ENCODE peak calls at places on chromosomes 16 and 17, in five cellular contexts. One of them, this sample, is unnamed. For H3K9me3 and H3K27me3, the result is how much of the 10 kb centered on the place peaks cover.

GRCh38 chr16:58375386-58375785 is 16.9 kb upstream of the GINS3 start:
- DNase-seq in hepatocyte: no peak
- DNase-seq in esophagus squamous epithelium: no peak
- DNase-seq in ascending aorta: no peak
- DNase-seq in psoas muscle: no peak
- DNase-seq in this sample: no peak

GRCh38 chr17:19433727-19434340 is 22.8 kb downstream of the RNF112 start:
- DNase-seq in hepatocyte: no peak
- DNase-seq in psoas muscle: no peak
- DNase-seq in ascending aorta: no peak
- DNase-seq in esophagus squamous epithelium: no peak
- DNase-seq in this sample: no peak

GRCh38 chr16:50196736-50197135 is 43.6 kb downstream of the TENT4B start:
- DNase-seq in psoas muscle: no peak
- DNase-seq in esophagus squamous epithelium: no peak
- DNase-seq in hepatocyte: no peak
- DNase-seq in ascending aorta: no peak
- DNase-seq in this sample: no peak

GRCh38 chr16:77807-78443 is at the start of gene MPG:
- DNase-seq in ascending aorta: no peak
- DNase-seq in esophagus squamous epithelium: no peak
- DNase-seq in psoas muscle: peak
- DNase-seq in hepatocyte: peak
- DNase-seq in this sample: no peak

GRCh38 chr16:78799429-78799828 is 700.0 kb downstream of the WWOX start:
- DNase-seq in ascending aorta: no peak
- DNase-seq in hepatocyte: no peak
- DNase-seq in psoas muscle: no peak
- DNase-seq in esophagus squamous epithelium: no peak
- DNase-seq in this sample: no peak

GRCh38 chr17:63702616-63703015 is 2.7 kb upstream of the LIMD2 start:
- DNase-seq in esophagus squamous epithelium: no peak
- DNase-seq in hepatocyte: no peak
- DNase-seq in psoas muscle: no peak
- DNase-seq in ascending aorta: no peak
- DNase-seq in this sample: no peak

GRCh38 chr17:79305376-79305775 is 230.8 kb downstream of the ENGASE start:
- DNase-seq in ascending aorta: no peak
- DNase-seq in esophagus squamous epithelium: no peak
- DNase-seq in hepatocyte: no peak
- DNase-seq in psoas muscle: no peak
- DNase-seq in this sample: no peak

GRCh38 chr16:10964891-10965326 is 20.5 kb downstream of the CLEC16A start:
- DNase-seq in ascending aorta: no peak
- DNase-seq in psoas muscle: no peak
- DNase-seq in hepatocyte: no peak
- DNase-seq in esophagus squamous epithelium: no peak
- DNase-seq in this sample: no peak

GRCh38 chr17:76199466-76199865 is 40.8 kb downstream of the RNF157 start:
- DNase-seq in ascending aorta: no peak
- DNase-seq in hepatocyte: no peak
- DNase-seq in psoas muscle: no peak
- DNase-seq in esophagus squamous epithelium: no peak
- DNase-seq in this sample: no peak

GRCh38 chr16:50299508-50300105 is 33.3 kb downstream of the ADCY7 start:
- DNase-seq in ascending aorta: no peak
- DNase-seq in hepatocyte: no peak
- DNase-seq in psoas muscle: peak
- DNase-seq in esophagus squamous epithelium: no peak
- DNase-seq in this sample: no peak

GRCh38 chr17:64020068-64020766 is at the start of gene ICAM2:
- DNase-seq in ascending aorta: no peak
- DNase-seq in esophagus squamous epithelium: peak
- DNase-seq in hepatocyte: no peak
- DNase-seq in psoas muscle: peak
- DNase-seq in this sample: no peak

GRCh38 chr17:73325527-73325842 is 13.7 kb upstream of the CDC42EP4 start:
- DNase-seq in psoas muscle: no peak
- DNase-seq in hepatocyte: peak
- DNase-seq in ascending aorta: no peak
- DNase-seq in esophagus squamous epithelium: no peak
- DNase-seq in this sample: no peak

GRCh38 chr17:71055128-71055527 is 885.8 kb downstream of the KCNJ2 start:
- DNase-seq in psoas muscle: no peak
- DNase-seq in hepatocyte: no peak
- DNase-seq in esophagus squamous epithelium: no peak
- DNase-seq in ascending aorta: no peak
- DNase-seq in this sample: peak

GRCh38 chr17:50043290-50044148 is 12.4 kb upstream of the ITGA3 start:
- DNase-seq in ascending aorta: no peak
- DNase-seq in psoas muscle: peak
- DNase-seq in esophagus squamous epithelium: no peak
- DNase-seq in hepatocyte: no peak
- DNase-seq in this sample: no peak

GRCh38 chr17:31404028-31404949 is 12.8 kb downstream of the RAB11FIP4 start:
- DNase-seq in psoas muscle: no peak
- DNase-seq in esophagus squamous epithelium: no peak
- DNase-seq in hepatocyte: no peak
- DNase-seq in ascending aorta: no peak
- DNase-seq in this sample: no peak

GRCh38 chr17:47204722-47205418 is 4.3 kb upstream of the MYL4 start:
- DNase-seq in psoas muscle: no peak
- DNase-seq in ascending aorta: no peak
- DNase-seq in hepatocyte: no peak
- DNase-seq in esophagus squamous epithelium: no peak
- DNase-seq in this sample: no peak

GRCh38 chr17:41163828-41164227 is 3.3 kb upstream of the KRTAP4-4 start:
- DNase-seq in ascending aorta: no peak
- DNase-seq in psoas muscle: no peak
- DNase-seq in esophagus squamous epithelium: no peak
- DNase-seq in hepatocyte: no peak
- DNase-seq in this sample: no peak

GRCh38 chr16:59170065-59170712 is 436.1 kb upstream of the GOT2 start:
- DNase-seq in hepatocyte: no peak
- DNase-seq in psoas muscle: no peak
- DNase-seq in esophagus squamous epithelium: no peak
- DNase-seq in ascending aorta: no peak
- DNase-seq in this sample: no peak

GRCh38 chr17:68318103-68318991 is 27.1 kb downstream of the ARSG start:
- DNase-seq in hepatocyte: peak
- DNase-seq in psoas muscle: peak
- DNase-seq in ascending aorta: no peak
- DNase-seq in esophagus squamous epithelium: no peak
- DNase-seq in this sample: no peak

GRCh38 chr16:75092777-75093176 is 23.8 kb downstream of the LDHD start:
- DNase-seq in ascending aorta: no peak
- DNase-seq in hepatocyte: no peak
- DNase-seq in psoas muscle: peak
- DNase-seq in esophagus squamous epithelium: no peak
- DNase-seq in this sample: no peak

GRCh38 chr16:82603784-82604411 is 22.9 kb upstream of the CDH13 start:
- DNase-seq in hepatocyte: peak
- DNase-seq in ascending aorta: no peak
- DNase-seq in esophagus squamous epithelium: no peak
- DNase-seq in psoas muscle: peak
- DNase-seq in this sample: peak

GRCh38 chr17:50945779-50946222 is 79.6 kb upstream of the TOB1 start:
- DNase-seq in ascending aorta: no peak
- DNase-seq in hepatocyte: no peak
- DNase-seq in psoas muscle: no peak
- DNase-seq in esophagus squamous epithelium: no peak
- DNase-seq in this sample: no peak

GRCh38 chr17:48048321-48049140 is at the start of gene NFE2L1:
- DNase-seq in esophagus squamous epithelium: peak
- DNase-seq in psoas muscle: peak
- DNase-seq in hepatocyte: peak
- DNase-seq in ascending aorta: peak
- DNase-seq in this sample: peak

GRCh38 chr16:19573997-19574396 is 18.5 kb downstream of the VPS35L start:
- DNase-seq in hepatocyte: no peak
- DNase-seq in psoas muscle: no peak
- DNase-seq in esophagus squamous epithelium: no peak
- DNase-seq in ascending aorta: no peak
- DNase-seq in this sample: no peak

DNA sequence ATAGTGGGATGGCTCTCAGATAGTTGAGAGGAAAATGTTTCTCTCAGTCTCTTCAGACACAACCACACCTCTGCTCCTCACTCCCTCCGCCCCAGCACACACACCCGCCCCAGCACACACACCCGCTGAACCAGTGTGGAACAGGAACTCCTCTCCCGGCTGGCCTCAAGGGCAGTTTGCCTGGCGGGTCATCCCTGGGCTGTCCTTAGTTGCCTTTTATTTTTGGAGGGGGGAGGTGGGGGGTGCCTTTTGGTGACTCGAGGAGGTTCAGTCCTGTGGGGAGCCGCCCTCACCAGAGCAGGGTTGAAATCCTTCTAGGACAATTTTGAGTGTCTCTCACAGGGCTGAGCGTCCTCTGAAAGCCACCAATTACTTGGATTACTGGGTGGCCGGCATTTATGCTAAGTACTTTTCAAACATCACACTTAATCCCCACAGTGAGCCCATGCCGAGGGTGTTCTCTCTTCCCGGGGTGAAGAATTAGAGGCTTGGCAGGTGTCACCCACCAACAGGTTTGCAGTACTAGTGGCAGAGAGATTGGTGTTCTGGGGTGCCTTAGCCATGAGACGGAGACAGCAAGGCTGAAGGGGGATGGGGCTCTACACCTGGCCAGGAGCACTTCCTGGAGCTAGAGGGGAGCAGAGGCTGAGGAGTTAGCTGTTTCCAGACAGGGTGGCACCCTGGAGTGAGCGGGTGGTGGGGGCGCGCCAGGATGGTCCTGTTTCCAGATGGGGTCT is 2.8 kb downstream of the RASD1 start:
- DNase-seq in psoas muscle: peak
- DNase-seq in hepatocyte: no peak
- DNase-seq in ascending aorta: no peak
- DNase-seq in esophagus squamous epithelium: no peak
- DNase-seq in this sample: no peak
- H3K9me3 ChIP-seq in psoas muscle: under half
- H3K9me3 ChIP-seq in hepatocyte: under half
- H3K9me3 ChIP-seq in ascending aorta: under half
- H3K9me3 ChIP-seq in esophagus squamous epithelium: under half
- H3K9me3 ChIP-seq in this sample: under half

DNA sequence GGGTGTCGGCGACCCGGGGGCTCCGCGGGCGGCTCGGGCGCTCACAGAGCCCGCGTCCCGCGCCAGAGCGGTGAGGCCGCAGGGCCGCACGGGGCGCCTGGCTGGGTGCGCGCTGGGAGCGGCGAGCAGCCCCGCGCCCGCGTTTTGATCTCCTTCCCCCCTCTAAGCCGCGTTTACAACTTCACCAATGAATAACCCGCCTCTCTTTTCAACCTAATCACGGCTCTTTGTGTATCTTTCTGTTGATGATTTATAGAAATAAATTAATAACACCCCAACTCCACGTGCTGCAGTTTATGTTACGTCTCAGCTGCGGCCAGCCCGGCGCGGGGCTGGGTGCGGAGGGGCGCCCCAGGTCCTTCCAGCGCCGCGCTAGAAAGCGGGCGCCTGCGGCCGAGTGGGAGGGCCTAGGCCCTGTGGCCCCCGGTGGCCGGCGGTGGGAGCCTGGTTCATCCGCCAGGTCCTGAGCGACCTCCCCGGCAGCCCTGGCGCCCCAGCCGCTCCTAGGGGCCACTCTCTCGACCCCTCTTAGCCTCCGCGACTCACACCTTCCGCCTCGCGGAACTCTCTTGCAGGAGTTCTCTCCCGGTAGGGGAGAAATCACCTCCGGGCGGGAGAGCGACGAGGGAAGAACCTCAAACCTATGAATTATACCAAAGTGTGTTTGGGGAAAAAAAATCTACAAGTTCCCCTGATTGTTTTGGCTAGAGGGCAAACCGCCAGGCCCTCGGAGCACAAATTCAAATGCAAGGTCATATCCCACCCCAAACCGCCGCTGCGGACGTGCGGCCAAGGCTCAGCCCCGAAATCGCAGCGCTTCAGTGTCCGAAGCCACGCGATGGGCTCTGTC is 1.9 kb downstream of the HNF1B start:
- DNase-seq in esophagus squamous epithelium: no peak
- DNase-seq in hepatocyte: peak
- DNase-seq in ascending aorta: no peak
- DNase-seq in psoas muscle: no peak
- DNase-seq in this sample: no peak
- H3K27me3 ChIP-seq in esophagus squamous epithelium: under half
- H3K27me3 ChIP-seq in hepatocyte: half or more
- H3K27me3 ChIP-seq in ascending aorta: under half
- H3K27me3 ChIP-seq in psoas muscle: half or more
- H3K27me3 ChIP-seq in this sample: half or more

DNA sequence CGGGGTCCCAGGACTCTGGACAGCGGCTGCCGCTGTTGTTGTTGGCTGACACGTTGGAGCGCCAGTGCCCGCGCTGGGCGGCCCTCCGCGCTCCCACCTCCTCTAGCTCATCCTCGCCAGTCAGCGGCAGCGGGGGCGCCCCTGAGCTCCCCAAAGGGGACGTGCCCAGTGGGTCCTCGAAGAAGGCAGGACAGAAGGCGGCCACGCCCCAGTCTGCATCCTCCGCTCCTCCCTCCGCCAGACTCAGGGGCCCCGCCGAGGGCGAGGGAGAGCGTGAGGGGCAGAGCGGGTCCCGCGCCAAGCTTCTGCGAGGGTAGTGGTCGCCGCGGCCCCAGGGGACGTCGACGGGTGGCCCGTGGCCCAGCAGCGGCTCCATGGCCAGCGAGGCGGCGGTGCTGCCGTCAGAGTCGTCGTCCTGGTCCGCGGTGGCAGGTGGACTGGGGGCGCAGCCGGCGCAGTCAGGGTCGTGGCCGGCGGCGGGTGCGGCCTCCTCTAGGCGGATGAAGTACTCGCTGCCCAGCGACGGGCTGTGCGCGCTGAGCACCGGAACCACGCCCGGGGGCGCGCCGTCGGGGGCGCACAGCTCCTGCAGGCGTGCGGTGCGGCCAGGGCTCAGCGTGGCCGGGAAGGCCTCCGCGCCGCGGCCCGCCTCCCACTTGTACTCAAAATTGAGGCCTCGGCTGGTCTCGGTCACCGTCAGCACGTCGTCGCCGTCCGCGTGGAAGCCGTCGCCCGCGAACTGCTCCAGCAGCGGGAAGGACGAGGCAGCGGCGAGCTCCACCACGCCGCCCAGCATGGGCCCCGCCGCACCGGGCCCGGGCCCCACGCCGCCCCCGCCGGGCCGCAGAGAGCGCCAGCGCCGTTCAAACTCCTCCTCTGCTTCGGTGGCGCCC is 43.2 kb upstream of the PVALEF start:
- DNase-seq in hepatocyte: no peak
- DNase-seq in psoas muscle: no peak
- DNase-seq in esophagus squamous epithelium: no peak
- DNase-seq in ascending aorta: no peak
- DNase-seq in this sample: no peak
- TF ChIP-seq CTCF in hepatocyte: no peak
- TF ChIP-seq CTCF in psoas muscle: no peak
- TF ChIP-seq CTCF in esophagus squamous epithelium: no peak
- TF ChIP-seq CTCF in ascending aorta: no peak
- TF ChIP-seq CTCF in this sample: no peak

DNA sequence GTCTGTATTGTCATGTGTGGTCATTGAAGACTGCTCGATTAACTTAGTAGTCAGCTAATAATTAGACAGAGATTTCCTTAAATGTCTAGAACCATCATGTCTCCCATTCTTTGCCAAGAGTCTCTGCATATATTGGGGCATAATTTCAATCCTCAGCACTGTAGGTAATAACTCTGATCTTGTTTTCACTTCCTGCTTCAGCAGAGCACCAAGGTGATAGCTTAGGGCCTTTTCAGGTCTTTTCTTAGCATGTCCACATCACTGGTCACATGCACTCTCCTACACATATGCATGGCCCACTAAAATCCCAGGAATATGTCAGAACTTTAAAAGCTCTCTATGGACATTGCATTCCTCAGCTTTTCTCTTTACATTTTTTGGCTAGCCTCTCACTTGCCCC is 110.3 kb upstream of the NACA2 start:
- DNase-seq in hepatocyte: no peak
- DNase-seq in ascending aorta: no peak
- DNase-seq in psoas muscle: no peak
- DNase-seq in esophagus squamous epithelium: no peak
- DNase-seq in this sample: no peak
- H3K9me3 ChIP-seq in hepatocyte: under half
- H3K9me3 ChIP-seq in ascending aorta: under half
- H3K9me3 ChIP-seq in psoas muscle: under half
- H3K9me3 ChIP-seq in esophagus squamous epithelium: under half
- H3K9me3 ChIP-seq in this sample: under half